ENCODE peak calls at places on chromosome X, in seven cellular contexts. O is kidney epithelial cell, N is AG09309, B is activated B cell treated with CpG ODN at 0.5 μM for 24 hours, U is Panc1, L is mucosa of descending colon, F is WERI-Rb-1. A is an unnamed sample.

GRCh38 chrX:78098108-78098507 is 5.9 kb upstream of the PGK1 start:
- DNase-seq in F (no peak), O (no peak), B (no peak), L (no peak), N (no peak), U (no peak), A (no peak)

GRCh38 chrX:141760761-141761160 is 62.2 kb upstream of the SPANXD start:
- DNase-seq in N (no peak), B (no peak), L (no peak), O (peak), F (no peak), U (no peak), A (no peak)

GRCh38 chrX:71253253-71254091 is 468 bp downstream of the ZMYM3 start:
- DNase-seq in N (no peak), U (no peak), B (peak), L (peak), F (peak), O (no peak), A (no peak)

GRCh38 chrX:105975382-105975781 is 63.1 kb downstream of the SERPINA7 start:
- DNase-seq in O (no peak), U (no peak), F (no peak), N (no peak), L (peak), B (no peak), A (no peak)

GRCh38 chrX:39814391-39814790 is 283.4 kb downstream of the BCOR start:
- DNase-seq in L (peak), O (no peak), N (no peak), F (peak), U (no peak), B (no peak), A (no peak)

GRCh38 chrX:65667503-65668355 is at the start of gene MSN:
- DNase-seq in N (no peak), O (no peak), U (no peak), F (no peak), B (peak), L (peak), A (no peak)

GRCh38 chrX:137566746-137567473 is 983 bp downstream of the ZIC3 start:
- DNase-seq in O (no peak), B (no peak), U (no peak), N (no peak), F (no peak), L (no peak), A (no peak)

GRCh38 chrX:133776072-133776471 is 209.3 kb downstream of the GPC3 start:
- DNase-seq in U (no peak), F (peak), N (no peak), B (no peak), L (peak), O (no peak), A (no peak)

GRCh38 chrX:136582624-136583023 is 50.6 kb downstream of the VGLL1 start:
- DNase-seq in B (no peak), N (no peak), O (no peak), U (no peak), F (no peak), L (no peak), A (no peak)

GRCh38 chrX:15500497-15500966 is at the start of gene BMX:
- DNase-seq in L (no peak), O (no peak), B (no peak), F (no peak), U (no peak), N (no peak), A (no peak)

GRCh38 chrX:53563324-53563723 is 123.2 kb downstream of the HUWE1 start:
- DNase-seq in L (no peak), U (no peak), O (no peak), B (no peak), F (no peak), N (no peak), A (no peak)

GRCh38 chrX:80423744-80424143 is 3.5 kb downstream of the TENT5D start:
- DNase-seq in F (no peak), U (no peak), O (no peak), B (no peak), N (no peak), L (no peak), A (no peak)

GRCh38 chrX:132173647-132174046 is 45.6 kb downstream of the RAP2C start:
- DNase-seq in O (no peak), U (no peak), B (no peak), N (no peak), L (no peak), F (no peak), A (no peak)

GRCh38 chrX:125137521-125137920 is 182.2 kb upstream of the TEX13C start:
- DNase-seq in L (no peak), B (no peak), F (no peak), U (no peak), O (no peak), N (no peak), A (no peak)

GRCh38 chrX:125131146-125131545 is 188.5 kb upstream of the TEX13C start:
- DNase-seq in F (no peak), L (no peak), N (no peak), O (no peak), B (no peak), U (no peak), A (no peak)

DNA sequence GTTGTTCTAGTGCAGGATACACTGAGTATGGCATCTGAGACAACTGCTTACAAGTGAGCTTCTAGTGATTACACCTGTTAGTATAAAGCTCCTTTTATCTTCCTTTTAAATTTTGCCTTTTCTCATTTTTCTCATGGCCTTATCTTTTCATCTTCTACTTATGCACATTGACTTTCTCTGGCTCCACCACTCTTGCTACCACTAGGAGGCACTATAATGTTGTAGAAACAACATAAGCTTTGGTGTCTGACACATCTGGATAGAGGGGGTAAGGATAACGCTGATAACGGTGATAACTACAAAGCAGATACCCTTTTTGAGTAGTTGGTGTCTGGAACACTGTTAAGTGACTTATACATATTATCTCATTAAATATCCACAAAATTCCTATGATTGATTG is 187.4 kb upstream of the TEX13C start:
- DNase-seq in L (no peak), U (no peak), B (no peak), O (no peak), F (no peak), N (no peak), A (no peak)
- TF ChIP-seq CTCF in L (no peak), U (peak), B (no peak), O (peak), F (peak), N (peak), A (no peak)

DNA sequence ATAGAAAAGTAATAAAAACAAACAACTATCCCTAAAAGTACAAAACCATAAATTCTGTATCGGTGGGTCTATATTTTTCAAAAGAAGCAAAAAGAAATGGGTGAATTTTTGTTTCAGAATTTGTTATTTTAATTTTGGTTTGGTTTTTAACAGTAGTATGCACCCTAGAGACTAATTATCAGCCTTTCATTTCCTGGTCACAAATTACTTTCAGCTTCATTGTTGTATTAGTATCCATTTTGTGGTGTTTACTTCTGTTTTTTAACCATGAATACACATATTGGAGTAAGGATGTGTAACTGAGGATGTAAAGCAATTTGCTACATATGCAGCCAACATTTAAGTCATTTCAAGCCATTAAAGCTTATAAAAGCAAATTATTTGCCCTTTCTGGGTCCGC is 97.8 kb downstream of the LUZP4 start:
- DNase-seq in F (no peak), L (no peak), B (no peak), U (no peak), N (no peak), O (no peak), A (no peak)
- TF ChIP-seq CTCF in F (no peak), L (no peak), B (no peak), U (no peak), N (no peak), O (no peak), A (no peak)

GRCh38 chrX:121579016-121579760 is 531.8 kb downstream of the GLUD2 start:
- DNase-seq in L (peak), U (peak), O (no peak), F (peak), B (no peak), N (no peak), A (no peak)
- TF ChIP-seq CTCF in L (no peak), U (peak), O (peak), F (peak), B (no peak), N (peak), A (no peak)

GRCh38 chrX:46376246-46376885 is 168.9 kb downstream of the ZNF674 start:
- DNase-seq in F (peak), N (peak), L (peak), B (no peak), U (peak), O (peak), A (no peak)
- TF ChIP-seq CTCF in F (peak), N (peak), L (no peak), B (no peak), U (peak), O (peak), A (peak)